ENCODE peak calls at places on chromosomes 6 and 20, in nine cellular contexts. One of them, this sample, is unnamed.

GRCh38 chr6:148874698-148875293 is 128.0 kb downstream of the UST start:
- DNase-seq in T-helper 2 cell: no peak
- DNase-seq in kidney glomerular epithelial cell: no peak
- DNase-seq in Kasumi-1: no peak
- DNase-seq in RWPE1: peak
- DNase-seq in GM23248: peak
- DNase-seq in Right ventricle myocardium superior: peak
- DNase-seq in neural progenitor cell: peak
- DNase-seq in activated CD4-positive, CD25-positive, alpha-beta regulatory T cell: no peak
- DNase-seq in this sample: no peak

GRCh38 chr6:52929321-52930164 is 20.0 kb upstream of the GSTA3 start:
- DNase-seq in T-helper 2 cell: no peak
- DNase-seq in kidney glomerular epithelial cell: peak
- DNase-seq in Kasumi-1: no peak
- DNase-seq in RWPE1: peak
- DNase-seq in GM23248: peak
- DNase-seq in Right ventricle myocardium superior: no peak
- DNase-seq in neural progenitor cell: no peak
- DNase-seq in activated CD4-positive, CD25-positive, alpha-beta regulatory T cell: no peak
- DNase-seq in this sample: no peak

GRCh38 chr6:10668126-10668917 is 26.1 kb downstream of the C6orf52 start:
- DNase-seq in T-helper 2 cell: no peak
- DNase-seq in kidney glomerular epithelial cell: no peak
- DNase-seq in Kasumi-1: no peak
- DNase-seq in RWPE1: no peak
- DNase-seq in GM23248: no peak
- DNase-seq in Right ventricle myocardium superior: no peak
- DNase-seq in neural progenitor cell: no peak
- DNase-seq in activated CD4-positive, CD25-positive, alpha-beta regulatory T cell: no peak
- DNase-seq in this sample: no peak

GRCh38 chr6:34386316-34387137 is 5.9 kb downstream of the NUDT3 start:
- DNase-seq in T-helper 2 cell: no peak
- DNase-seq in kidney glomerular epithelial cell: no peak
- DNase-seq in Kasumi-1: no peak
- DNase-seq in RWPE1: no peak
- DNase-seq in GM23248: peak
- DNase-seq in Right ventricle myocardium superior: no peak
- DNase-seq in neural progenitor cell: no peak
- DNase-seq in activated CD4-positive, CD25-positive, alpha-beta regulatory T cell: no peak
- DNase-seq in this sample: no peak

GRCh38 chr20:10076126-10077080 is 41.6 kb downstream of the ANKEF1 start:
- DNase-seq in T-helper 2 cell: no peak
- DNase-seq in kidney glomerular epithelial cell: peak
- DNase-seq in Kasumi-1: no peak
- DNase-seq in RWPE1: peak
- DNase-seq in GM23248: no peak
- DNase-seq in Right ventricle myocardium superior: no peak
- DNase-seq in neural progenitor cell: no peak
- DNase-seq in activated CD4-positive, CD25-positive, alpha-beta regulatory T cell: no peak
- DNase-seq in this sample: no peak

GRCh38 chr20:12113468-12114371 is 196.0 kb downstream of the BTBD3 start:
- DNase-seq in T-helper 2 cell: no peak
- DNase-seq in kidney glomerular epithelial cell: no peak
- DNase-seq in Kasumi-1: peak
- DNase-seq in RWPE1: no peak
- DNase-seq in GM23248: no peak
- DNase-seq in Right ventricle myocardium superior: no peak
- DNase-seq in neural progenitor cell: no peak
- DNase-seq in activated CD4-positive, CD25-positive, alpha-beta regulatory T cell: no peak
- DNase-seq in this sample: no peak

GRCh38 chr6:2639167-2639566 is 111.6 kb downstream of the MYLK4 start:
- DNase-seq in T-helper 2 cell: no peak
- DNase-seq in kidney glomerular epithelial cell: no peak
- DNase-seq in Kasumi-1: no peak
- DNase-seq in RWPE1: no peak
- DNase-seq in GM23248: no peak
- DNase-seq in Right ventricle myocardium superior: no peak
- DNase-seq in neural progenitor cell: no peak
- DNase-seq in activated CD4-positive, CD25-positive, alpha-beta regulatory T cell: no peak
- DNase-seq in this sample: no peak

GRCh38 chr6:161001421-161001820 is 9.9 kb downstream of the MAP3K4 start:
- DNase-seq in T-helper 2 cell: no peak
- DNase-seq in kidney glomerular epithelial cell: no peak
- DNase-seq in Kasumi-1: no peak
- DNase-seq in RWPE1: no peak
- DNase-seq in GM23248: no peak
- DNase-seq in Right ventricle myocardium superior: no peak
- DNase-seq in neural progenitor cell: no peak
- DNase-seq in activated CD4-positive, CD25-positive, alpha-beta regulatory T cell: no peak
- DNase-seq in this sample: no peak

GRCh38 chr20:64045346-64046011 is 4.0 kb downstream of the SOX18 start:
- DNase-seq in T-helper 2 cell: no peak
- DNase-seq in kidney glomerular epithelial cell: no peak
- DNase-seq in Kasumi-1: no peak
- DNase-seq in RWPE1: no peak
- DNase-seq in GM23248: no peak
- DNase-seq in Right ventricle myocardium superior: no peak
- DNase-seq in neural progenitor cell: no peak
- DNase-seq in activated CD4-positive, CD25-positive, alpha-beta regulatory T cell: no peak
- DNase-seq in this sample: no peak

GRCh38 chr6:161922631-161923119 is 648.8 kb upstream of the AGPAT4 start:
- DNase-seq in T-helper 2 cell: no peak
- DNase-seq in kidney glomerular epithelial cell: peak
- DNase-seq in Kasumi-1: peak
- DNase-seq in RWPE1: peak
- DNase-seq in GM23248: peak
- DNase-seq in Right ventricle myocardium superior: peak
- DNase-seq in neural progenitor cell: peak
- DNase-seq in activated CD4-positive, CD25-positive, alpha-beta regulatory T cell: no peak
- DNase-seq in this sample: no peak

GRCh38 chr6:98844244-98845161 is 10.1 kb downstream of the POU3F2 start:
- DNase-seq in T-helper 2 cell: no peak
- DNase-seq in kidney glomerular epithelial cell: no peak
- DNase-seq in Kasumi-1: no peak
- DNase-seq in RWPE1: no peak
- DNase-seq in GM23248: no peak
- DNase-seq in Right ventricle myocardium superior: no peak
- DNase-seq in neural progenitor cell: peak
- DNase-seq in activated CD4-positive, CD25-positive, alpha-beta regulatory T cell: no peak
- DNase-seq in this sample: no peak

GRCh38 chr6:128950864-128951263 is 67.9 kb downstream of the LAMA2 start:
- DNase-seq in T-helper 2 cell: no peak
- DNase-seq in kidney glomerular epithelial cell: no peak
- DNase-seq in Kasumi-1: no peak
- DNase-seq in RWPE1: no peak
- DNase-seq in GM23248: no peak
- DNase-seq in Right ventricle myocardium superior: no peak
- DNase-seq in neural progenitor cell: no peak
- DNase-seq in activated CD4-positive, CD25-positive, alpha-beta regulatory T cell: no peak
- DNase-seq in this sample: no peak

GRCh38 chr20:57323034-57323433 is 6.6 kb upstream of the SPO11 start:
- DNase-seq in T-helper 2 cell: no peak
- DNase-seq in kidney glomerular epithelial cell: peak
- DNase-seq in Kasumi-1: no peak
- DNase-seq in RWPE1: peak
- DNase-seq in GM23248: peak
- DNase-seq in Right ventricle myocardium superior: no peak
- DNase-seq in neural progenitor cell: peak
- DNase-seq in activated CD4-positive, CD25-positive, alpha-beta regulatory T cell: no peak
- DNase-seq in this sample: no peak

GRCh38 chr6:152416652-152417051 is 220.5 kb downstream of the SYNE1 start:
- DNase-seq in T-helper 2 cell: no peak
- DNase-seq in kidney glomerular epithelial cell: no peak
- DNase-seq in Kasumi-1: no peak
- DNase-seq in RWPE1: no peak
- DNase-seq in GM23248: no peak
- DNase-seq in Right ventricle myocardium superior: no peak
- DNase-seq in neural progenitor cell: no peak
- DNase-seq in activated CD4-positive, CD25-positive, alpha-beta regulatory T cell: no peak
- DNase-seq in this sample: no peak

GRCh38 chr6:129730477-129731165 is 20.6 kb upstream of the ARHGAP18 start:
- DNase-seq in T-helper 2 cell: peak
- DNase-seq in kidney glomerular epithelial cell: peak
- DNase-seq in Kasumi-1: peak
- DNase-seq in RWPE1: peak
- DNase-seq in GM23248: peak
- DNase-seq in Right ventricle myocardium superior: no peak
- DNase-seq in neural progenitor cell: peak
- DNase-seq in activated CD4-positive, CD25-positive, alpha-beta regulatory T cell: no peak
- DNase-seq in this sample: no peak

GRCh38 chr20:41308290-41308691 is 9.2 kb downstream of the ZHX3 start:
- DNase-seq in T-helper 2 cell: no peak
- DNase-seq in kidney glomerular epithelial cell: peak
- DNase-seq in Kasumi-1: no peak
- DNase-seq in RWPE1: peak
- DNase-seq in GM23248: peak
- DNase-seq in Right ventricle myocardium superior: no peak
- DNase-seq in neural progenitor cell: no peak
- DNase-seq in activated CD4-positive, CD25-positive, alpha-beta regulatory T cell: no peak
- DNase-seq in this sample: no peak

GRCh38 chr6:35407086-35407485 is 45.1 kb upstream of the FANCE start:
- DNase-seq in T-helper 2 cell: no peak
- DNase-seq in kidney glomerular epithelial cell: no peak
- DNase-seq in Kasumi-1: no peak
- DNase-seq in RWPE1: no peak
- DNase-seq in GM23248: no peak
- DNase-seq in Right ventricle myocardium superior: no peak
- DNase-seq in neural progenitor cell: no peak
- DNase-seq in activated CD4-positive, CD25-positive, alpha-beta regulatory T cell: no peak
- DNase-seq in this sample: no peak

GRCh38 chr6:132569170-132569569 is 952 bp upstream of the TAAR6 start:
- DNase-seq in T-helper 2 cell: no peak
- DNase-seq in kidney glomerular epithelial cell: no peak
- DNase-seq in Kasumi-1: no peak
- DNase-seq in RWPE1: no peak
- DNase-seq in GM23248: no peak
- DNase-seq in Right ventricle myocardium superior: no peak
- DNase-seq in neural progenitor cell: no peak
- DNase-seq in activated CD4-positive, CD25-positive, alpha-beta regulatory T cell: no peak
- DNase-seq in this sample: no peak

GRCh38 chr6:170480045-170480714 is 72.9 kb downstream of the PSMB1 start:
- DNase-seq in T-helper 2 cell: no peak
- DNase-seq in kidney glomerular epithelial cell: no peak
- DNase-seq in Kasumi-1: no peak
- DNase-seq in RWPE1: no peak
- DNase-seq in GM23248: peak
- DNase-seq in Right ventricle myocardium superior: no peak
- DNase-seq in neural progenitor cell: peak
- DNase-seq in activated CD4-positive, CD25-positive, alpha-beta regulatory T cell: no peak
- DNase-seq in this sample: no peak

GRCh38 chr20:7090001-7090400 is 322.5 kb downstream of the BMP2 start:
- DNase-seq in T-helper 2 cell: no peak
- DNase-seq in kidney glomerular epithelial cell: no peak
- DNase-seq in Kasumi-1: no peak
- DNase-seq in RWPE1: peak
- DNase-seq in GM23248: no peak
- DNase-seq in Right ventricle myocardium superior: no peak
- DNase-seq in neural progenitor cell: no peak
- DNase-seq in activated CD4-positive, CD25-positive, alpha-beta regulatory T cell: no peak
- DNase-seq in this sample: no peak

GRCh38 chr20:52192296-52193007 is 873 bp upstream of the ZFP64 start:
- DNase-seq in T-helper 2 cell: no peak
- DNase-seq in kidney glomerular epithelial cell: peak
- DNase-seq in Kasumi-1: peak
- DNase-seq in RWPE1: peak
- DNase-seq in GM23248: no peak
- DNase-seq in Right ventricle myocardium superior: peak
- DNase-seq in neural progenitor cell: peak
- DNase-seq in activated CD4-positive, CD25-positive, alpha-beta regulatory T cell: no peak
- DNase-seq in this sample: no peak

GRCh38 chr20:1336699-1337387 is 7.9 kb upstream of the SDCBP2 start:
- DNase-seq in T-helper 2 cell: no peak
- DNase-seq in kidney glomerular epithelial cell: no peak
- DNase-seq in Kasumi-1: no peak
- DNase-seq in RWPE1: no peak
- DNase-seq in GM23248: peak
- DNase-seq in Right ventricle myocardium superior: peak
- DNase-seq in neural progenitor cell: no peak
- DNase-seq in activated CD4-positive, CD25-positive, alpha-beta regulatory T cell: no peak
- DNase-seq in this sample: no peak

GRCh38 chr20:46559001-46559400 is 8.5 kb upstream of the OCSTAMP start:
- DNase-seq in T-helper 2 cell: no peak
- DNase-seq in kidney glomerular epithelial cell: no peak
- DNase-seq in Kasumi-1: no peak
- DNase-seq in RWPE1: no peak
- DNase-seq in GM23248: no peak
- DNase-seq in Right ventricle myocardium superior: no peak
- DNase-seq in neural progenitor cell: no peak
- DNase-seq in activated CD4-positive, CD25-positive, alpha-beta regulatory T cell: no peak
- DNase-seq in this sample: no peak

GRCh38 chr20:16388731-16389130 is 184.5 kb downstream of the KIF16B start:
- DNase-seq in T-helper 2 cell: no peak
- DNase-seq in kidney glomerular epithelial cell: no peak
- DNase-seq in Kasumi-1: no peak
- DNase-seq in RWPE1: no peak
- DNase-seq in GM23248: no peak
- DNase-seq in Right ventricle myocardium superior: no peak
- DNase-seq in neural progenitor cell: no peak
- DNase-seq in activated CD4-positive, CD25-positive, alpha-beta regulatory T cell: no peak
- DNase-seq in this sample: no peak

GRCh38 chr6:111478749-111479148 is 4.3 kb downstream of the REV3L start:
- DNase-seq in T-helper 2 cell: no peak
- DNase-seq in kidney glomerular epithelial cell: peak
- DNase-seq in Kasumi-1: peak
- DNase-seq in RWPE1: peak
- DNase-seq in GM23248: peak
- DNase-seq in Right ventricle myocardium superior: no peak
- DNase-seq in neural progenitor cell: peak
- DNase-seq in activated CD4-positive, CD25-positive, alpha-beta regulatory T cell: no peak
- DNase-seq in this sample: no peak

GRCh38 chr6:35192301-35192860 is 21.4 kb upstream of the SCUBE3 start:
- DNase-seq in T-helper 2 cell: no peak
- DNase-seq in kidney glomerular epithelial cell: no peak
- DNase-seq in Kasumi-1: no peak
- DNase-seq in RWPE1: no peak
- DNase-seq in GM23248: no peak
- DNase-seq in Right ventricle myocardium superior: no peak
- DNase-seq in neural progenitor cell: no peak
- DNase-seq in activated CD4-positive, CD25-positive, alpha-beta regulatory T cell: no peak
- DNase-seq in this sample: no peak